ENCODE peak calls at places on chromosomes 16 and 17, in ten cellular contexts. One of them, this sample, is unnamed.
A peak's percentile ranks its signal among the peaks of the same experiment; 100 is the strongest.

GRCh38 chr16:25034916-25035315 is 19.7 kb upstream of the ARHGAP17 start:
- DNase-seq in OCI-LY7: no peak
- DNase-seq in PC-9: no peak
- DNase-seq in fibroblast of lung: no peak
- DNase-seq in prostate gland: no peak
- DNase-seq in astrocyte: peak; percentile 55
- DNase-seq in hepatocyte: no peak
- DNase-seq in left ventricle myocardium inferior: no peak
- DNase-seq in HCT116: no peak
- DNase-seq in stomach: no peak
- DNase-seq in this sample: no peak

GRCh38 chr17:11807606-11808005 is 189.7 kb downstream of the ZNF18 start:
- DNase-seq in OCI-LY7: no peak
- DNase-seq in PC-9: no peak
- DNase-seq in fibroblast of lung: no peak
- DNase-seq in prostate gland: no peak
- DNase-seq in astrocyte: no peak
- DNase-seq in hepatocyte: no peak
- DNase-seq in left ventricle myocardium inferior: no peak
- DNase-seq in HCT116: no peak
- DNase-seq in stomach: no peak
- DNase-seq in this sample: no peak

GRCh38 chr16:14579266-14579665 is 50.8 kb downstream of the PARN start:
- DNase-seq in OCI-LY7: no peak
- DNase-seq in PC-9: no peak
- DNase-seq in fibroblast of lung: no peak
- DNase-seq in prostate gland: no peak
- DNase-seq in astrocyte: no peak
- DNase-seq in hepatocyte: no peak
- DNase-seq in left ventricle myocardium inferior: no peak
- DNase-seq in HCT116: no peak
- DNase-seq in stomach: peak; percentile 41
- DNase-seq in this sample: no peak

GRCh38 chr16:14354561-14355351 is 275.3 kb downstream of the PARN start:
- DNase-seq in OCI-LY7: peak; percentile 97
- DNase-seq in PC-9: no peak
- DNase-seq in fibroblast of lung: peak; percentile 26
- DNase-seq in prostate gland: no peak
- DNase-seq in astrocyte: no peak
- DNase-seq in hepatocyte: no peak
- DNase-seq in left ventricle myocardium inferior: no peak
- DNase-seq in HCT116: no peak
- DNase-seq in stomach: no peak
- DNase-seq in this sample: no peak

GRCh38 chr17:47665655-47666054 is 15.9 kb downstream of the KPNB1 start:
- DNase-seq in OCI-LY7: no peak
- DNase-seq in PC-9: no peak
- DNase-seq in fibroblast of lung: peak; percentile 70
- DNase-seq in prostate gland: no peak
- DNase-seq in astrocyte: no peak
- DNase-seq in hepatocyte: no peak
- DNase-seq in left ventricle myocardium inferior: no peak
- DNase-seq in HCT116: no peak
- DNase-seq in stomach: no peak
- DNase-seq in this sample: no peak

GRCh38 chr17:14042411-14042810 is 26.9 kb upstream of the COX10 start:
- DNase-seq in OCI-LY7: no peak
- DNase-seq in PC-9: no peak
- DNase-seq in fibroblast of lung: no peak
- DNase-seq in prostate gland: no peak
- DNase-seq in astrocyte: no peak
- DNase-seq in hepatocyte: no peak
- DNase-seq in left ventricle myocardium inferior: no peak
- DNase-seq in HCT116: no peak
- DNase-seq in stomach: no peak
- DNase-seq in this sample: no peak

GRCh38 chr17:81821603-81822311 is 11.3 kb downstream of the MCRIP1 start:
- DNase-seq in OCI-LY7: no peak
- DNase-seq in PC-9: peak; percentile 80
- DNase-seq in fibroblast of lung: peak; percentile 65
- DNase-seq in prostate gland: peak; percentile 92
- DNase-seq in astrocyte: no peak
- DNase-seq in hepatocyte: peak; percentile 85
- DNase-seq in left ventricle myocardium inferior: peak; percentile 84
- DNase-seq in HCT116: peak; percentile 40
- DNase-seq in stomach: peak; percentile 96
- DNase-seq in this sample: no peak

GRCh38 chr16:89629827-89630610 is 16.6 kb downstream of the DPEP1 start:
- DNase-seq in OCI-LY7: no peak
- DNase-seq in PC-9: no peak
- DNase-seq in fibroblast of lung: no peak
- DNase-seq in prostate gland: no peak
- DNase-seq in astrocyte: no peak
- DNase-seq in hepatocyte: no peak
- DNase-seq in left ventricle myocardium inferior: no peak
- DNase-seq in HCT116: no peak
- DNase-seq in stomach: no peak
- DNase-seq in this sample: no peak

GRCh38 chr17:60393840-60394529 is 2.1 kb upstream of the USP32 start:
- DNase-seq in OCI-LY7: no peak
- DNase-seq in PC-9: no peak
- DNase-seq in fibroblast of lung: no peak
- DNase-seq in prostate gland: no peak
- DNase-seq in astrocyte: no peak
- DNase-seq in hepatocyte: no peak
- DNase-seq in left ventricle myocardium inferior: no peak
- DNase-seq in HCT116: no peak
- DNase-seq in stomach: no peak
- DNase-seq in this sample: no peak

GRCh38 chr17:60391419-60392041 is 403 bp downstream of the USP32 start:
- DNase-seq in OCI-LY7: no peak
- DNase-seq in PC-9: no peak
- DNase-seq in fibroblast of lung: peak; percentile 25
- DNase-seq in prostate gland: no peak
- DNase-seq in astrocyte: no peak
- DNase-seq in hepatocyte: peak; percentile 90
- DNase-seq in left ventricle myocardium inferior: no peak
- DNase-seq in HCT116: no peak
- DNase-seq in stomach: no peak
- DNase-seq in this sample: no peak

GRCh38 chr17:60390881-60391418 is 983 bp downstream of the USP32 start:
- DNase-seq in OCI-LY7: peak; percentile 35
- DNase-seq in PC-9: peak; percentile 17
- DNase-seq in fibroblast of lung: peak; percentile 39
- DNase-seq in prostate gland: peak; percentile 29
- DNase-seq in astrocyte: peak; percentile 47
- DNase-seq in hepatocyte: peak; percentile 49
- DNase-seq in left ventricle myocardium inferior: no peak
- DNase-seq in HCT116: no peak
- DNase-seq in stomach: peak; percentile 30
- DNase-seq in this sample: no peak

GRCh38 chr17:60392845-60393702 is 1.1 kb upstream of the USP32 start:
- DNase-seq in OCI-LY7: peak; percentile 19
- DNase-seq in PC-9: peak; percentile 19
- DNase-seq in fibroblast of lung: peak; percentile 66
- DNase-seq in prostate gland: peak; percentile 44
- DNase-seq in astrocyte: peak; percentile 65
- DNase-seq in hepatocyte: peak; percentile 58
- DNase-seq in left ventricle myocardium inferior: no peak
- DNase-seq in HCT116: peak; percentile 24
- DNase-seq in stomach: peak; percentile 63
- DNase-seq in this sample: no peak

DNA sequence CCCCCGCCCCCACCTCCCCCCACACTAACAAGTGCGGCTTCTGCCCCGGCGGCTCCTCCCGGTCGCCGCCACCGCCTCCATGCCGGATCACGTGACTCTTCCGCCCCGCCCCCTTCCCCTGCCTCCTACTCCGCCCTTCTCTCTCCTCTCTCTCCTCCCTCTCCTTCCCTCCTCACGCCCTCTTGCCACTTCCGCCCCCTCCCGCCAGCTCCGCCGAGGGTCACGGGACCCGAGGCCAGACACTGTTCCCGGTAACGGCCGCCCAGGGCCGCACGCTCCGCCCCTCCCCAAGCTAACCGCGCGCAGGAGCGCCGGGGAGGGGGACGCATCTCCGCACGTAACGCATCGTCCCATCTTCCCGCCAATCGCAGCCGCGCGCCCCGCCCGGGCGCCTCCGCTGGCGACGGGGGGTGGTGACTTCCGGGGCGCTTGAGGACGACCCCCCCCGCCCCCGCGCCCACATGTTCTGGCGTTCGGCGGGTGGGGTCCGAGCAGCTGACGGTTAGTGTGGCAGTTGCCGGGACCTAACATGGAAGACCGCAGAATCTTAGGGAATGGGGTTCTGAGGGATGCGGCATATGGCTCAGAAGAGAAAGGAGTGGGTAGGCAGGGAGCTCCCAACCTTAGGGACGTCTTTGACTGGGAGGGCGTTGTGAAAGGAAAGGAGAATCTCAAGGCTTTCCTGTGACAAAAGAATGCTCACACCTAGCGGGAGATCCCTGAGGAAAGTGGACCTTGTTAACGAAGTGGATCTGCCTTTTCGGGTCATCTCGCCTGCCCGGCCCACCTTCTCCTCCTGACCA is at the start of gene USP32:
- DNase-seq in OCI-LY7: peak; percentile 94
- DNase-seq in PC-9: peak; percentile 97
- DNase-seq in fibroblast of lung: peak; percentile 98
- DNase-seq in prostate gland: peak; percentile 98
- DNase-seq in astrocyte: peak; percentile 95
- DNase-seq in hepatocyte: peak; percentile 98
- DNase-seq in left ventricle myocardium inferior: peak; percentile 98
- DNase-seq in HCT116: peak; percentile 96
- DNase-seq in stomach: peak; percentile 98
- DNase-seq in this sample: peak; percentile 96
- TF ChIP-seq CTCF in OCI-LY7: peak; percentile 28
- TF ChIP-seq CTCF in PC-9: peak; percentile 45
- TF ChIP-seq CTCF in fibroblast of lung: no peak
- TF ChIP-seq CTCF in prostate gland: no peak
- TF ChIP-seq CTCF in astrocyte: no peak
- TF ChIP-seq CTCF in hepatocyte: peak; percentile 32
- TF ChIP-seq CTCF in left ventricle myocardium inferior: peak; percentile 50
- TF ChIP-seq CTCF in HCT116: peak; percentile 39
- TF ChIP-seq CTCF in stomach: no peak
- TF ChIP-seq CTCF in this sample: peak; percentile 32

DNA sequence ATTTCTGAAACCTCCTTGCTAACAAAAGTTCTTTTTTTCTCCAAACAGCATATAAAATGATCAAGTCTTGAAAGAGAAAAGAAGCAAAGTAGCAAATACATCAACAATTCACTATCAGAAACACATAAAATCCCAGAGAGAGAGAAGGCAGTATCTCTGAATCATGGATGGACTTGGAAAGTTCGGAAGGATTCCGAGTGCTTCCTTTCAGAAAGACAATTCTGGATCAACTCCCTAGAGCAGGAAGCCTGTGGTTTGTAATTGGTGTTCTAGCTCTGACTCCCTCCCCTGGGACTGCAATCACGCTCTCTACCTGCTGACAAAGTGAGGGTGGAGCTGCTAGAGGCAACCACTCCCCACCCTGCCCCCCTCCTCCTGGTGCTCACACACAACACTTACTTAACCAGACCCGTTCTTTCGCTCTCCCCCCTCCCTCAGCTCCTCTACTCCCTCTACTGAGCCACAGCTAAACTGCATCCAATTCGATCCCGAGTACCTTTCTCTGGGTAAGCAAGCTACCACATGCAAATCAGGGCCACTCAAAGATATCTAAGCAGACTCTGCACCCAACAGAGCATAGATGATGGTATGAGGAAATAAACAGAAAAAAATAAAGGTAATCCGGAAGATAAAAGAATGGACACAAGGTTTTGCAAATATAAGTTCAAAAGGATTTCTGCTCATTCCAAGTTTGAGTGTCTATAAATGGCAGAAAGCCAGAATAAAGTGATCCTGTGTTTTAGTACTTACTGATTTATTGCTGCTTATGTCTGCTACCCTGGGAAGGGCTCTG is at the start of gene RNF43:
- DNase-seq in OCI-LY7: peak; percentile 89
- DNase-seq in PC-9: peak; percentile 92
- DNase-seq in fibroblast of lung: peak; percentile 83
- DNase-seq in prostate gland: peak; percentile 99
- DNase-seq in astrocyte: peak; percentile 71
- DNase-seq in hepatocyte: peak; percentile 96
- DNase-seq in left ventricle myocardium inferior: peak; percentile 83
- DNase-seq in HCT116: peak; percentile 100
- DNase-seq in stomach: peak; percentile 95
- DNase-seq in this sample: peak; percentile 48
- H3K4me3 ChIP-seq in OCI-LY7: peak within 1 kb of the TSS; percentile 8
- H3K4me3 ChIP-seq in PC-9: peak within 1 kb of the TSS; percentile 30
- H3K4me3 ChIP-seq in fibroblast of lung: peak within 1 kb of the TSS; percentile 49
- H3K4me3 ChIP-seq in prostate gland: peak within 1 kb of the TSS; percentile 40
- H3K4me3 ChIP-seq in astrocyte: peak within 1 kb of the TSS; percentile 41
- H3K4me3 ChIP-seq in hepatocyte: peak within 1 kb of the TSS; percentile 62
- H3K4me3 ChIP-seq in left ventricle myocardium inferior: peak within 1 kb of the TSS; percentile 64
- H3K4me3 ChIP-seq in HCT116: peak within 1 kb of the TSS; percentile 68
- H3K4me3 ChIP-seq in stomach: peak within 1 kb of the TSS; percentile 37
- H3K4me3 ChIP-seq in this sample: peak within 1 kb of the TSS; percentile 48

DNA sequence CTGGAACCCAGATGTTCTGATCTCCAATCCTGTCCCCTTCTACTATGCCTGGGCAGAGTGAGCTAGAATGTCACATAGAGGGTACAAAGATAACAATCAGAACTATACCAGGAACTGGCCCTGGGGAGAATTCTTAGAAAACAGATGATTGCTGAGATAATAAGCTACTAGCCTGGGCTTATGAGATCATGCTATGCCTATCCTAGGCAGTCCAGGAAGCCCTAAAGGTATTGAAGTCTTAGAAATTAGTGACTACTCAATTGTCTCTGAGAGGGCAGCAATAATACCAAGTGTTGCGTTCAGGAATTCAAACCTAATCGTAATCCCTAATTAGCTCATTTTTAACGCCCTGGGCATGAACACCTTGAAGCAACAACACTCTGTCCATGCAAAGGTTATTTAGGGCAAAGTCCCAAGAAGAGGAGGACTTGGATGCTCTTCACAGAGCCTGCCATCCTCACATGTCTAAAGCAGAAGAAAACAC is 77.1 kb downstream of the MMD start:
- DNase-seq in OCI-LY7: no peak
- DNase-seq in PC-9: no peak
- DNase-seq in fibroblast of lung: no peak
- DNase-seq in prostate gland: no peak
- DNase-seq in astrocyte: no peak
- DNase-seq in hepatocyte: no peak
- DNase-seq in left ventricle myocardium inferior: no peak
- DNase-seq in HCT116: no peak
- DNase-seq in stomach: no peak
- DNase-seq in this sample: no peak
- H3K27ac ChIP-seq in OCI-LY7: no peak overlapping the region
- H3K27ac ChIP-seq in PC-9: no peak overlapping the region
- H3K27ac ChIP-seq in fibroblast of lung: no peak overlapping the region
- H3K27ac ChIP-seq in prostate gland: no peak overlapping the region
- H3K27ac ChIP-seq in astrocyte: no peak overlapping the region
- H3K27ac ChIP-seq in hepatocyte: no peak overlapping the region
- H3K27ac ChIP-seq in left ventricle myocardium inferior: no peak overlapping the region
- H3K27ac ChIP-seq in HCT116: no peak overlapping the region
- H3K27ac ChIP-seq in stomach: no peak overlapping the region
- H3K27ac ChIP-seq in this sample: no peak overlapping the region

GRCh38 chr17:76388966-76389888 is 4.8 kb downstream of the SPHK1 start:
- DNase-seq in OCI-LY7: no peak
- DNase-seq in PC-9: no peak
- DNase-seq in fibroblast of lung: no peak
- DNase-seq in prostate gland: no peak
- DNase-seq in astrocyte: no peak
- DNase-seq in hepatocyte: no peak
- DNase-seq in left ventricle myocardium inferior: no peak
- DNase-seq in HCT116: no peak
- DNase-seq in stomach: peak; percentile 57
- DNase-seq in this sample: no peak
- TF ChIP-seq CTCF in OCI-LY7: peak; percentile 42
- TF ChIP-seq CTCF in PC-9: no peak
- TF ChIP-seq CTCF in fibroblast of lung: no peak
- TF ChIP-seq CTCF in prostate gland: no peak
- TF ChIP-seq CTCF in astrocyte: no peak
- TF ChIP-seq CTCF in hepatocyte: no peak
- TF ChIP-seq CTCF in left ventricle myocardium inferior: no peak
- TF ChIP-seq CTCF in HCT116: peak; percentile 5
- TF ChIP-seq CTCF in stomach: no peak
- TF ChIP-seq CTCF in this sample: peak; percentile 5